ENCODE peak calls at places on chromosomes 4 and X, in six cellular contexts. C is OCI-LY7, L is astrocyte of the spinal cord, T is cardiac fibroblast, D is ascending aorta, O is pancreas. V is an unnamed sample.

GRCh38 chrX:21747523-21747922 is 10.4 kb downstream of the SMPX start:
- DNase-seq in O (no peak), L (no peak), T (peak), D (no peak), C (no peak), V (no peak)

GRCh38 chrX:140709421-140709846 is at the start of gene LINC00632:
- DNase-seq in O (no peak), T (no peak), L (no peak), D (no peak), C (no peak), V (no peak)

GRCh38 chr4:26807330-26807729 is 53.3 kb upstream of the STIM2 start:
- DNase-seq in D (no peak), T (peak), C (peak), L (no peak), O (no peak), V (no peak)

GRCh38 chrX:3160771-3161170 is 119.5 kb downstream of the ARSF start:
- DNase-seq in C (no peak), L (no peak), O (no peak), T (no peak), D (no peak), V (no peak)

GRCh38 chr4:99861120-99861905 is 32.9 kb downstream of the LAMTOR3 start:
- DNase-seq in O (no peak), T (no peak), L (no peak), D (no peak), C (no peak), V (no peak)

GRCh38 chr4:3868146-3868840 is 102.1 kb downstream of the ADRA2C start:
- DNase-seq in O (no peak), D (no peak), T (no peak), C (no peak), L (no peak), V (peak)

GRCh38 chrX:40157228-40158035 is 59.7 kb upstream of the BCOR start:
- DNase-seq in T (no peak), O (no peak), D (no peak), L (no peak), C (peak), V (no peak)

GRCh38 chr4:99157478-99157935 is 13.4 kb upstream of the ADH4 start:
- DNase-seq in O (no peak), C (no peak), L (no peak), D (no peak), T (no peak), V (no peak)

GRCh38 chr4:155854597-155855226 is 11.4 kb downstream of the ASIC5 start:
- DNase-seq in D (no peak), T (peak), L (peak), O (no peak), C (no peak), V (no peak)

GRCh38 chrX:23822397-23822796 is 39.4 kb downstream of the SAT1 start:
- DNase-seq in O (no peak), T (peak), C (no peak), L (peak), D (no peak), V (no peak)

GRCh38 chr4:141788169-141788915 is 152.0 kb downstream of the IL15 start:
- DNase-seq in L (no peak), T (peak), O (no peak), D (no peak), C (no peak), V (no peak)

GRCh38 chr4:5711479-5712184 is 631 bp downstream of the EVC start:
- DNase-seq in O (no peak), T (peak), D (peak), C (no peak), L (peak), V (no peak)

GRCh38 chr4:102263024-102263787 is 82.1 kb downstream of the SLC39A8 start:
- DNase-seq in D (no peak), T (peak), O (no peak), L (peak), C (peak), V (no peak)

GRCh38 chrX:40116925-40117324 is 19.2 kb upstream of the BCOR start:
- DNase-seq in C (no peak), O (no peak), T (no peak), D (no peak), L (no peak), V (no peak)

GRCh38 chr4:31530555-31530954 is 810.4 kb downstream of the PCDH7 start:
- DNase-seq in O (no peak), D (no peak), C (no peak), T (no peak), L (no peak), V (no peak)

GRCh38 chr4:56666279-56666678 is 14.8 kb downstream of the HOPX start:
- DNase-seq in C (no peak), L (peak), T (no peak), O (no peak), D (no peak), V (no peak)

GRCh38 chrX:48071064-48071985 is at the start of gene ZNF630:
- DNase-seq in T (peak), O (peak), L (peak), D (peak), C (peak), V (peak)

GRCh38 chrX:14873676-14874049 is 442 bp downstream of the MOSPD2 start:
- DNase-seq in T (peak), D (no peak), C (no peak), L (peak), O (no peak), V (no peak)

GRCh38 chr4:129092636-129093172 is 635 bp downstream of the SCLT1 start:
- DNase-seq in C (no peak), D (no peak), T (peak), L (no peak), O (no peak), V (no peak)

DNA sequence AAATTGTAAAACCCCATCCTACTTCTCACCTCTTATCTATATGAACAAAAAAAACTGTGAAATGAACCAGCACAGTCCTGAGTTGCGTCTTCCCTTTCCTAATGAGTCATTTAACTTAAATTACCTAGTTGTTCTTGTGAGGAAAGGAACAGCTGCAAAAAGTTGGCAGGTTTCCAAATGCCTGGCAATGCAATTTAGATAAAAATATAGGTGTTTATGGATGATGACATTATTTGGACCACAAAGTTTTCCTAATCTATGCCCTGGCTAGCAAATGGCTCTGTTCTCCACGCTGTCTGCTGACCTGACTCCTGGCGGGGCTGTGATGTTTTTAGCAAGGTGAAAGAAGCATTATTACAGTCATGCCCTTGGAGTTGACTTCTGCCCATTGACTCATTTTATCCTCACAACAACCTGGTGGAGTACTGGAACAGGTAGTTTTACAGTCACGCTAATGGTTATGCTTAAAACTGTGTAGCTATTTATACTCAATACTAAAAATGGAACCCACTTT is 29.8 kb upstream of the RELL1 start:
- DNase-seq in L (peak), D (no peak), O (no peak), C (no peak), T (peak), V (no peak)
- TF ChIP-seq CTCF in L (no peak), D (no peak), O (no peak), C (no peak), T (no peak), V (no peak)

DNA sequence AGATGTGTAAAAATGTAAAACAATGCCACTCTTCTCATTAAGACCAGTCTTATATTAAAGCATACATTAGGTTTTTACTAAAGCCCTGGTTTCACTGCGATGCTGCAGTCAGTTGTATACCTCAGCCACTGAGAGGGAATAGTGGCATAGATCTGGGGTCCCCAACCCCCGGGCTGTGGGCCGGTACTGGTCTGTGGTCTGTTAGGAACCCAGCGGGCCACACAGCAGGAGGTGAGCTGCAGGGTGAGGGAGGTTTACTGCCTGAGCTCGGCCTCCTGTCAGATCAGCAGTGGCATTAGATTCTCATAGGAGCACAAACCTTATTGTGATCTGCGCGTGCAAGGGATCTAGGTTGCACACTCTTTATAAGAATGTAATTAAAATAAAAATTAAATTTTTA is 28.0 kb upstream of the NFXL1 start:
- DNase-seq in C (no peak), L (no peak), O (no peak), T (no peak), D (no peak), V (no peak)
- H3K4me3 ChIP-seq in C (no peak), L (no peak), O (no peak), T (no peak), D (no peak), V (no peak)

GRCh38 chrX:119541188-119541587 is 24.0 kb downstream of the STEEP1 start:
- DNase-seq in O (no peak), L (peak), C (no peak), D (no peak), T (peak), V (no peak)

GRCh38 chrX:119537487-119537886 is 27.7 kb downstream of the STEEP1 start:
- DNase-seq in T (no peak), O (no peak), L (no peak), D (no peak), C (no peak), V (no peak)

DNA sequence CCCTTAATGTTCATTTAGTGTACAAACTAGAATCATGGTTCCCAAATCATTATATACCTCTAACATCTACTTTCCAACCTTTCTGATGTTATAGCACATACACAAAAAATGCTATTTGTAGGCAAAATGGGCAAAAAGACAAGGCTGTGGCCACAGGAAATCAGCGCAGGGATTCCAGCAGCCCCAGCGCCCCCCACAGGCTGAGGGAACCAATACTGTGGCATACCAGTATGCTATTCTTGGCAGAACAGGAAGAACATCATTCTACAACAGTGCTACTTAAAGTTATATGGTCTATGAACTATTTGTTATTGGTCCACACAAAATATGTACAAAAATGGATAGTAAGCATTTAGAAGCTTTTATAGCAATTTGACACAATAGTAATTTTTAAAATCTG is 25.3 kb downstream of the STEEP1 start:
- DNase-seq in D (no peak), L (no peak), O (no peak), T (no peak), C (peak), V (no peak)
- TF ChIP-seq CTCF in D (no peak), L (peak), O (no peak), T (no peak), C (peak), V (no peak)

DNA sequence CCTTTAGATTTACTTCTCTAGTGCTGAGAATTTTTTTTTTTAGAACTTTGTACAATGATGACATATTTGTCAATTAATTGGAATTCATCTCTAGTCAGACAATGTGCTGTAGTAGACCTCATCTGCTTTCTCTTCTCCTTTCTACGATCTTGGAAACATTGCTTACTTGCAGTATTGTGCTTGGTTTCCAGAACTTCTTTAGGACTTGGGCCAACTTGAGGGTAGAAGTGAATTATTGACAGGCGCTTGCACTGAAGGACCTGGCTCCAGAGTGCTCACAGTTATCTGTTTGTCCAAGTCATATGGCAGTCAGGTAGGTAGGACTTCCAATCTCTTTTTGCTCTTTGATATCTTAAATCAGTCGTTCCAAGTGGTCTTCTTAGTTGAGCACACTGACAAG is 39.6 kb downstream of the FNIP2 start:
- DNase-seq in T (no peak), O (no peak), L (no peak), C (no peak), D (no peak), V (no peak)
- H3K4me3 ChIP-seq in T (no peak), O (no peak), L (no peak), C (no peak), D (no peak), V (no peak)

GRCh38 chrX:141936080-141936479 is 32.4 kb downstream of the MAGEC1 start:
- DNase-seq in L (peak), C (no peak), T (peak), O (no peak), D (no peak), V (no peak)
- TF ChIP-seq CTCF in L (peak), C (peak), T (no peak), O (no peak), D (no peak), V (no peak)

GRCh38 chr4:173537628-173538147 is 7.7 kb upstream of the HAND2 start:
- DNase-seq in C (no peak), O (no peak), L (no peak), T (no peak), D (no peak), V (no peak)
- H3K4me3 ChIP-seq in C (no peak), O (peak), L (no peak), T (peak), D (peak), V (peak)

GRCh38 chr4:126582737-126583136 is 1050.0 kb upstream of the INTU start:
- DNase-seq in L (no peak), C (no peak), T (no peak), O (no peak), D (no peak), V (no peak)

DNA sequence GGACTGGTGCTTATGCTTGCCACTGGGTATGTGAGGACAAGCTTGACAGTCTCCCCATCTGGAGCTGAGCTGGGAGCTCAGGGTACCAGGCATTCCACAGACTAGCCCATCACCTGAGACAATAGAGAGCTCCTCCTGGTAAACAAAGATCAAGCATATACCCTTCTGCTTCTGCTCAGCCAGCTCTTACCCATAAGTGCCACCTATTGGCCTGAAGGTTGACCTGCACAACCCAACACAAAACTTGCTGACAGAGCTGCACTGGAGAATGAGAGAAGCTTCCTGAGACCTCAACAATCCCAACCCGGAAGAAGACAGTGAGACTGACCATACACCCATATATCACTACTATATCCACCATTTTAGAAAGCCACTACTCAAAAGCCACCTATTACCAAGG is 1049.2 kb upstream of the INTU start:
- DNase-seq in O (no peak), L (no peak), D (no peak), C (no peak), T (peak), V (no peak)
- TF ChIP-seq CTCF in O (no peak), L (peak), D (no peak), C (peak), T (peak), V (no peak)

DNA sequence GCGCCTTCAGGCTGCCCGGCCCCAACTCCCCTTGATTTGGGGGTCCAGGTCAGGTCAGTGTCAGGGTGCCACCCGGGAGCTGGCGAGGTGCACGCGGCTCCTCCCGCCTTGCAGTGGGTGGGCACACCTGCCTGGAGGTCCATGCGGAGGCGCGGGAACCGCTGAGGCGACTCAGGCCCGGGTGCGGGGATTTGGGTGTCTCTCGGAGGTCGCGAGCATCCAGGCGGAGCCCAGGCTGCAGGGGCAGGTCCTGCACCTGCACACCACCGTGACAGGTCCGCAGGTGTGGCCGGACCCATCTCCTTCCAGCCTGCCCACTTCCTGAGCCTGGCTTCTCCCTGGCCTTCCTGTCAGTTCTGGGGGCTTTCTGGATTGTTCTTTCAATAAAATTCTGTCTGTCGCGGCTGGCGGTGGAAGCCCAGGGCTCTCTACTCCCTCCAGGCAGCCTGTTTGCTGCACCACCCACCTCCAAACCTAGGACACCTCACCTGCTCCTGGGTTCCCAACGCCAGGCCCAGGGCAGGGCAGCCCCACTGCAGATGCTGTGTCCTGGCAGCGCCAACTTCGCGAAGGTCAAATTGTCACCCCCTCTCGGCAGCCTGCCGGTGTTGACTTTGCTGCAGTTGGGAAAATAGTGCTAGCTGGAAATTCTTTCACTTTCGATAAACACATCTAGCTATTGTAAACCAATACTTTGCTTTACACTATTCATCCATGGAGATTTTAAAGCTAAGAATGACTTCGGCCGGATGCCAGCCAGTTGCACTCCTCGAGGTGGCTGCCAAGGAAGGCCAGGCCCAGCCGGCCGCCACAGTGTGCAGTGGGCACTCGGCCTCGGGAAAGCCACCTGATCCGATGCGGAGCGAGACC is 35.9 kb downstream of the FGFRL1 start:
- DNase-seq in D (peak), C (no peak), L (no peak), T (no peak), O (peak), V (peak)
- H3K4me3 ChIP-seq in D (peak), C (no peak), L (no peak), T (no peak), O (no peak), V (peak)

V was measured in coronary artery.